ENCODE peak calls at places on chromosome 9, in nine cellular contexts. L is RPMI8226; B is mucosa of descending colon; K is kidney epithelial cell; Q is right lobe of liver; E is activated CD8-positive, alpha-beta memory T cell treated with anti-CD3 and anti-CD28 coated beads, Interleukin-2, amount 50 U/mL, for 4 hours; Z is cardiac fibroblast; D is HepG2; F is NCI-H446. N is an unnamed sample.

GRCh38 chr9:35776018-35776417 is 15.4 kb upstream of the NPR2 start:
- DNase-seq in L (no peak), B (no peak), K (no peak), Q (no peak), E (no peak), Z (no peak), D (no peak), F (no peak), N (peak; percentile 63)

GRCh38 chr9:93575706-93576295 is 583 bp upstream of the PHF2 start:
- DNase-seq in L (peak; percentile 18), B (peak; percentile 65), K (no peak), Q (peak; percentile 63), E (peak; percentile 62), Z (peak; percentile 39), D (no peak), F (no peak), N (peak; percentile 46)

GRCh38 chr9:116175616-116176015 is 22.0 kb downstream of the PAPPA start:
- DNase-seq in L (no peak), B (no peak), K (no peak), Q (no peak), E (no peak), Z (peak; percentile 35), D (no peak), F (no peak), N (no peak)

GRCh38 chr9:20397348-20397747 is 225.0 kb downstream of the MLLT3 start:
- DNase-seq in L (no peak), B (no peak), K (no peak), Q (no peak), E (no peak), Z (no peak), D (no peak), F (no peak), N (no peak)

GRCh38 chr9:136848393-136849037 is 694 bp upstream of the PHPT1 start:
- DNase-seq in L (peak; percentile 68), B (peak; percentile 57), K (no peak), Q (no peak), E (peak; percentile 33), Z (no peak), D (peak; percentile 34), F (peak; percentile 62), N (peak; percentile 77)

GRCh38 chr9:127280880-127281660 is 16.5 kb downstream of the GARNL3 start:
- DNase-seq in L (no peak), B (no peak), K (no peak), Q (no peak), E (no peak), Z (no peak), D (no peak), F (no peak), N (no peak)

GRCh38 chr9:123860603-123861002 is 69.3 kb downstream of the DENND1A start:
- DNase-seq in L (no peak), B (no peak), K (no peak), Q (no peak), E (no peak), Z (no peak), D (no peak), F (no peak), N (no peak)

GRCh38 chr9:5443845-5444244 is 6.1 kb upstream of the PLGRKT start:
- DNase-seq in L (no peak), B (no peak), K (no peak), Q (no peak), E (no peak), Z (no peak), D (no peak), F (no peak), N (no peak)

GRCh38 chr9:83067579-83067978 is 4.6 kb upstream of the RASEF start:
- DNase-seq in L (no peak), B (no peak), K (no peak), Q (no peak), E (no peak), Z (no peak), D (no peak), F (no peak), N (no peak)

GRCh38 chr9:98635374-98635773 is 73.4 kb downstream of the GABBR2 start:
- DNase-seq in L (no peak), B (no peak), K (peak; percentile 35), Q (no peak), E (no peak), Z (no peak), D (no peak), F (no peak), N (no peak)

GRCh38 chr9:127741831-127742434 is 6.8 kb upstream of the TOR2A start:
- DNase-seq in L (no peak), B (peak; percentile 71), K (peak; percentile 14), Q (peak; percentile 70), E (no peak), Z (peak; percentile 21), D (peak; percentile 37), F (no peak), N (no peak)

GRCh38 chr9:124399323-124399962 is 15.8 kb downstream of the PSMB7 start:
- DNase-seq in L (no peak), B (no peak), K (no peak), Q (no peak), E (no peak), Z (peak; percentile 55), D (no peak), F (no peak), N (no peak)

GRCh38 chr9:127538849-127539258 is 73.2 kb upstream of the STXBP1 start:
- DNase-seq in L (no peak), B (no peak), K (no peak), Q (no peak), E (no peak), Z (peak; percentile 42), D (no peak), F (no peak), N (no peak)

GRCh38 chr9:127162567-127163365 is 40.3 kb upstream of the ANGPTL2 start:
- DNase-seq in L (no peak), B (no peak), K (no peak), Q (no peak), E (no peak), Z (no peak), D (no peak), F (no peak), N (no peak)

GRCh38 chr9:127898433-127899199 is 787 bp downstream of the ST6GALNAC6 start:
- DNase-seq in L (peak; percentile 42), B (no peak), K (peak; percentile 59), Q (peak; percentile 69), E (no peak), Z (peak; percentile 97), D (peak; percentile 50), F (no peak), N (peak; percentile 43)

GRCh38 chr9:112881366-112881765 is 9.3 kb downstream of the SLC46A2 start:
- DNase-seq in L (no peak), B (no peak), K (no peak), Q (no peak), E (no peak), Z (peak; percentile 44), D (no peak), F (no peak), N (no peak)

GRCh38 chr9:130321539-130321938 is 56.0 kb downstream of the HMCN2 start:
- DNase-seq in L (no peak), B (no peak), K (no peak), Q (no peak), E (no peak), Z (no peak), D (no peak), F (no peak), N (no peak)

GRCh38 chr9:93207326-93207814 is 23.4 kb downstream of the WNK2 start:
- DNase-seq in L (no peak), B (no peak), K (no peak), Q (no peak), E (no peak), Z (peak; percentile 73), D (no peak), F (peak; percentile 52), N (no peak)

GRCh38 chr9:129939426-129939825 is 103.6 kb downstream of the FNBP1 start:
- DNase-seq in L (no peak), B (no peak), K (no peak), Q (no peak), E (no peak), Z (no peak), D (no peak), F (peak; percentile 39), N (no peak)

GRCh38 chr9:581673-582497 is 259.6 kb upstream of the DMRT1 start:
- DNase-seq in L (peak; percentile 28), B (no peak), K (no peak), Q (peak; percentile 59), E (no peak), Z (no peak), D (peak; percentile 41), F (no peak), N (no peak)

GRCh38 chr9:114411452-114411851 is 23.7 kb upstream of the AKNA start:
- DNase-seq in L (no peak), B (no peak), K (no peak), Q (no peak), E (no peak), Z (no peak), D (no peak), F (no peak), N (no peak)

GRCh38 chr9:7336356-7337075 is 463.1 kb downstream of the DMAC1 start:
- DNase-seq in L (no peak), B (peak; percentile 22), K (no peak), Q (no peak), E (no peak), Z (peak; percentile 33), D (no peak), F (peak; percentile 27), N (no peak)

GRCh38 chr9:72577212-72577753 is 55.9 kb downstream of the TMC1 start:
- DNase-seq in L (no peak), B (no peak), K (no peak), Q (no peak), E (no peak), Z (peak; percentile 93), D (no peak), F (peak; percentile 70), N (no peak)

GRCh38 chr9:77462066-77462465 is 186.1 kb downstream of the GNA14 start:
- DNase-seq in L (no peak), B (no peak), K (no peak), Q (no peak), E (no peak), Z (no peak), D (no peak), F (no peak), N (no peak)

GRCh38 chr9:83449981-83450380 is 88.2 kb downstream of the FRMD3 start:
- DNase-seq in L (no peak), B (no peak), K (no peak), Q (no peak), E (no peak), Z (no peak), D (no peak), F (no peak), N (no peak)

GRCh38 chr9:114836769-114837168 is 30.9 kb upstream of the TNFSF15 start:
- DNase-seq in L (no peak), B (no peak), K (no peak), Q (no peak), E (no peak), Z (no peak), D (no peak), F (no peak), N (no peak)

GRCh38 chr9:106970219-106970975 is 107.4 kb downstream of the ZNF462 start:
- DNase-seq in L (no peak), B (no peak), K (no peak), Q (no peak), E (no peak), Z (no peak), D (no peak), F (no peak), N (no peak)

GRCh38 chr9:124792257-124792975 is 15.5 kb downstream of the OLFML2A start:
- DNase-seq in L (no peak), B (no peak), K (no peak), Q (no peak), E (no peak), Z (no peak), D (no peak), F (no peak), N (no peak)

GRCh38 chr9:125663127-125663526 is 43.9 kb downstream of the MAPKAP1 start:
- DNase-seq in L (no peak), B (no peak), K (peak; percentile 47), Q (no peak), E (no peak), Z (peak; percentile 51), D (no peak), F (no peak), N (no peak)

GRCh38 chr9:112489876-112490661 is 3.4 kb downstream of the KIAA1958 start:
- DNase-seq in L (no peak), B (no peak), K (no peak), Q (no peak), E (no peak), Z (no peak), D (peak; percentile 45), F (no peak), N (peak; percentile 24)

GRCh38 chr9:14608521-14608920 is 84.7 kb downstream of the ZDHHC21 start:
- DNase-seq in L (no peak), B (no peak), K (no peak), Q (no peak), E (no peak), Z (no peak), D (no peak), F (peak; percentile 100), N (no peak)